ENCODE peak calls at places on chromosomes 5 and 9, in ten cellular contexts. B is psoas muscle; D is heart right ventricle; T is bronchial epithelial cell; R is AG04449; E is AG09309; I is fibroblast of pulmonary artery; N is activated CD8-positive, alpha-beta T cell treated with anti-CD3 and anti-CD28 coated beads for 36 hours; K is glutamatergic neuron; W is Calu3. P is an unnamed sample.

GRCh38 chr9:22208846-22209585 is 199.9 kb upstream of the CDKN2B start:
- DNase-seq in R (no peak), D (no peak), W (no peak), T (peak; percentile 90), E (no peak), B (no peak), K (no peak), I (no peak), N (peak; percentile 39), P (no peak)

GRCh38 chr5:64767959-64768357 is 533 bp downstream of the SREK1IP1 start:
- DNase-seq in B (no peak), D (no peak), K (no peak), N (peak; percentile 39), R (no peak), E (no peak), W (peak; percentile 3), T (peak; percentile 37), I (peak; percentile 22), P (no peak)

GRCh38 chr5:107322936-107323335 is 347.8 kb downstream of the EFNA5 start:
- DNase-seq in R (no peak), E (no peak), K (no peak), B (no peak), D (no peak), I (no peak), N (no peak), W (no peak), T (no peak), P (peak; percentile 18)

GRCh38 chr9:38339496-38339895 is 53.0 kb upstream of the ALDH1B1 start:
- DNase-seq in I (peak; percentile 44), R (no peak), W (no peak), T (no peak), K (no peak), E (peak; percentile 59), N (no peak), B (no peak), D (no peak), P (peak; percentile 70)

GRCh38 chr5:119267958-119268386 is 87.8 kb upstream of the TNFAIP8 start:
- DNase-seq in E (peak; percentile 67), N (peak; percentile 97), I (peak; percentile 95), T (peak; percentile 89), W (peak; percentile 93), K (peak; percentile 95), D (peak; percentile 94), R (peak; percentile 76), B (peak; percentile 92), P (peak; percentile 88)

GRCh38 chr5:73288803-73289720 is 116.1 kb downstream of the TMEM174 start:
- DNase-seq in W (no peak), K (no peak), R (no peak), N (no peak), E (no peak), B (no peak), D (no peak), I (no peak), T (no peak), P (no peak)

GRCh38 chr9:112012026-112012902 is 115.7 kb downstream of the UGCG start:
- DNase-seq in T (peak; percentile 91), W (peak; percentile 67), I (peak; percentile 92), B (peak; percentile 64), K (no peak), E (peak; percentile 78), R (peak; percentile 76), D (peak; percentile 22), N (peak; percentile 22), P (peak; percentile 56)

GRCh38 chr5:111364992-111365391 is 140.8 kb downstream of the CAMK4 start:
- DNase-seq in T (peak; percentile 15), N (no peak), R (no peak), D (no peak), E (no peak), W (no peak), B (no peak), I (peak; percentile 39), K (no peak), P (no peak)

GRCh38 chr5:153767221-153768218 is 271.2 kb downstream of the FAM114A2 start:
- DNase-seq in K (no peak), N (no peak), W (no peak), T (no peak), D (no peak), I (no peak), E (no peak), R (no peak), B (no peak), P (no peak)

GRCh38 chr5:138585228-138585627 is 10.0 kb upstream of the HSPA9 start:
- DNase-seq in B (no peak), T (no peak), N (no peak), R (no peak), D (no peak), W (no peak), I (no peak), E (no peak), K (no peak), P (no peak)

GRCh38 chr5:177576169-177576568 is 15.8 kb upstream of the TMED9 start:
- DNase-seq in T (peak; percentile 64), B (no peak), K (no peak), E (no peak), W (no peak), D (no peak), R (no peak), I (no peak), N (no peak), P (no peak)
- TF ChIP-seq CTCF in T (peak; percentile 14), B (no peak), K (no peak), E (no peak), W (no peak), D (no peak), R (no peak), I (no peak), N (no peak), P (no peak)

GRCh38 chr9:136110082-136111061 is 8.3 kb downstream of the TMEM250 start:
- DNase-seq in E (no peak), B (no peak), R (no peak), D (no peak), T (no peak), W (no peak), N (peak; percentile 70), K (no peak), I (peak; percentile 30), P (no peak)
- TF ChIP-seq CTCF in E (peak; percentile 23), B (no peak), R (peak; percentile 32), D (peak; percentile 21), T (peak; percentile 27), W (no peak), N (no peak), K (no peak), I (peak; percentile 21), P (peak; percentile 33)

GRCh38 chr5:144328980-144329379 is 158.3 kb downstream of the KCTD16 start:
- DNase-seq in E (no peak), K (no peak), D (no peak), R (no peak), I (no peak), T (no peak), N (no peak), W (no peak), B (no peak), P (no peak)

GRCh38 chr5:144335561-144335960 is 164.9 kb downstream of the KCTD16 start:
- DNase-seq in E (no peak), R (no peak), B (no peak), T (no peak), N (no peak), D (no peak), K (no peak), I (no peak), W (no peak), P (no peak)

GRCh38 chr5:144333336-144333920 is 162.8 kb downstream of the KCTD16 start:
- DNase-seq in W (no peak), I (no peak), T (peak; percentile 90), N (no peak), B (no peak), D (no peak), K (no peak), E (peak; percentile 8), R (no peak), P (no peak)

GRCh38 chr5:144331361-144331760 is 160.7 kb downstream of the KCTD16 start:
- DNase-seq in D (no peak), W (no peak), E (no peak), R (no peak), I (no peak), B (no peak), K (no peak), N (no peak), T (no peak), P (no peak)

DNA sequence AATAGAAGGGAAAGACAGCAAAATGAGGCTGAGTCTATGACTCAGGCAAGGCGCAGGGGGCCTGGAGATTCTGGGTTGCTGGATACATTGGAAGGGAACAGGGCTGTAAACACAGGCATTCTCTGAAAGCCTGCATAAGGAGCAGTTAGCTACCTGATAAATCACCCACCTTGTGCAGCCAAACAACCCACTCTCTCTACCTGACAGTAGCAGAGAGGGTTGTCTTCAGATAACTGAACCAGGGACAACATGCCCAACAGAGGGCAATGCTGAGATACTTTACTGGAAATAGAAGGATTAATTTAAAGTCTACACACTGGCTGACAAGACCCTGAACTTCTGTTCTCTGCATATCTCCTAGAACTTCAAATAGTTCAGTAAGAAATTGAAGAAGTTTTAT is 161.6 kb downstream of the KCTD16 start:
- DNase-seq in K (no peak), B (no peak), W (peak; percentile 5), E (no peak), T (no peak), R (no peak), I (no peak), N (no peak), D (no peak), P (no peak)
- TF ChIP-seq CTCF in K (no peak), B (no peak), W (no peak), E (no peak), T (peak; percentile 17), R (no peak), I (peak; percentile 14), N (no peak), D (no peak), P (peak; percentile 6)

GRCh38 chr9:95936579-95937075 is 61.1 kb downstream of the ERCC6L2 start:
- DNase-seq in D (no peak), I (no peak), R (no peak), E (no peak), K (no peak), B (no peak), T (no peak), N (no peak), W (no peak), P (no peak)

GRCh38 chr9:95940265-95940664 is 64.8 kb downstream of the ERCC6L2 start:
- DNase-seq in K (no peak), W (no peak), B (no peak), R (no peak), I (no peak), D (no peak), N (no peak), T (no peak), E (no peak), P (no peak)

GRCh38 chr9:95937131-95937530 is 61.6 kb downstream of the ERCC6L2 start:
- DNase-seq in D (no peak), K (no peak), W (no peak), E (no peak), R (no peak), T (peak; percentile 86), B (no peak), N (no peak), I (no peak), P (no peak)

GRCh38 chr9:95939472-95939871 is 64.0 kb downstream of the ERCC6L2 start:
- DNase-seq in T (no peak), R (no peak), K (no peak), B (no peak), I (no peak), D (no peak), N (no peak), E (no peak), W (no peak), P (no peak)

DNA sequence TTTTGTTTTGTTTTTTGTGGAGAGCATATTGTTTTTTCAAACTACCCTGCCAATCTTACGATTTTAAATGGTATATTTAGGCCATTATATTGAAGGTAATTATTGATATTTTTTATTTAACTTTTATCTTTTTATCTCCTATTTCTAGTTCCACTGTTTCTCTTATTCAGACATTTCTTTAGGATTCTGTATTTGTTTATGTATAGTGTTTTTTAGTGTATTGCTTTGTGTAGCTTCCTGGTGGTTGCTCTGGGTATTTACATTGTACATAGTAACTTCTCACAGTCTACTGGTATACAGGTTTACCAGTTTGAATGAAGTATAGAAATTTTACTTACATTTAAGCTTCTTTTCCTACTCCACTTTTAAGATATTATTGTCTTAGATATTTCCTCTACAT is 63.2 kb downstream of the ERCC6L2 start:
- DNase-seq in B (no peak), E (no peak), I (no peak), D (no peak), R (no peak), K (no peak), T (peak; percentile 7), N (no peak), W (no peak), P (no peak)
- TF ChIP-seq CTCF in B (no peak), E (no peak), I (no peak), D (no peak), R (no peak), K (no peak), T (no peak), N (no peak), W (no peak), P (peak; percentile 4)

P was measured in AG09319.